ENCODE peak calls at places on chromosomes 1 and 21, in four cellular contexts. One of them, this sample, is unnamed.

GRCh38 chr1:79055856-79056255 is 49.3 kb upstream of the ADGRL4 start:
- DNase-seq in fibroblast of lung: no peak
- DNase-seq in LNCaP clone FGC: no peak
- DNase-seq in AG04450: no peak
- DNase-seq in this sample: no peak

GRCh38 chr1:44505210-44505993 is 100.3 kb downstream of the RNF220 start:
- DNase-seq in fibroblast of lung: peak
- DNase-seq in LNCaP clone FGC: peak
- DNase-seq in AG04450: no peak
- DNase-seq in this sample: no peak

GRCh38 chr1:211519602-211520001 is 27.6 kb upstream of the RD3 start:
- DNase-seq in fibroblast of lung: no peak
- DNase-seq in LNCaP clone FGC: no peak
- DNase-seq in AG04450: no peak
- DNase-seq in this sample: no peak

GRCh38 chr1:65958561-65959350 is 166.1 kb downstream of the PDE4B start:
- DNase-seq in fibroblast of lung: peak
- DNase-seq in LNCaP clone FGC: no peak
- DNase-seq in AG04450: peak
- DNase-seq in this sample: peak

GRCh38 chr1:225437710-225438437 is 10.0 kb upstream of the LBR start:
- DNase-seq in fibroblast of lung: peak
- DNase-seq in LNCaP clone FGC: no peak
- DNase-seq in AG04450: no peak
- DNase-seq in this sample: no peak

GRCh38 chr1:62268315-62268714 is 50.9 kb downstream of the KANK4 start:
- DNase-seq in fibroblast of lung: no peak
- DNase-seq in LNCaP clone FGC: no peak
- DNase-seq in AG04450: no peak
- DNase-seq in this sample: no peak

GRCh38 chr1:2473198-2473597 is 2.9 kb upstream of the PLCH2 start:
- DNase-seq in fibroblast of lung: no peak
- DNase-seq in LNCaP clone FGC: no peak
- DNase-seq in AG04450: no peak
- DNase-seq in this sample: no peak

GRCh38 chr1:21341022-21341421 is 50.8 kb upstream of the ECE1 start:
- DNase-seq in fibroblast of lung: no peak
- DNase-seq in LNCaP clone FGC: no peak
- DNase-seq in AG04450: no peak
- DNase-seq in this sample: no peak

GRCh38 chr1:41936107-41936506 is 17.4 kb upstream of the HIVEP3 start:
- DNase-seq in fibroblast of lung: peak
- DNase-seq in LNCaP clone FGC: no peak
- DNase-seq in AG04450: no peak
- DNase-seq in this sample: no peak

GRCh38 chr1:221708987-221709386 is 32.9 kb downstream of the DUSP10 start:
- DNase-seq in fibroblast of lung: peak
- DNase-seq in LNCaP clone FGC: peak
- DNase-seq in AG04450: peak
- DNase-seq in this sample: peak

GRCh38 chr21:33801424-33802405 is 113.9 kb downstream of the ATP5PO start:
- DNase-seq in fibroblast of lung: peak
- DNase-seq in LNCaP clone FGC: peak
- DNase-seq in AG04450: peak
- DNase-seq in this sample: no peak

GRCh38 chr1:153626929-153627796 is at the start of gene S100A13:
- DNase-seq in fibroblast of lung: peak
- DNase-seq in LNCaP clone FGC: peak
- DNase-seq in AG04450: peak
- DNase-seq in this sample: peak

GRCh38 chr1:238892612-238893011 is 493.8 kb upstream of the CHRM3 start:
- DNase-seq in fibroblast of lung: no peak
- DNase-seq in LNCaP clone FGC: no peak
- DNase-seq in AG04450: no peak
- DNase-seq in this sample: no peak

GRCh38 chr1:99365121-99365520 is 100.8 kb downstream of the PLPPR4 start:
- DNase-seq in fibroblast of lung: peak
- DNase-seq in LNCaP clone FGC: no peak
- DNase-seq in AG04450: no peak
- DNase-seq in this sample: no peak

GRCh38 chr1:206685256-206685748 is 597 bp downstream of the MAPKAPK2 start:
- DNase-seq in fibroblast of lung: peak
- DNase-seq in LNCaP clone FGC: no peak
- DNase-seq in AG04450: no peak
- DNase-seq in this sample: peak

GRCh38 chr1:12620142-12620865 is 2.3 kb upstream of the DHRS3 start:
- DNase-seq in fibroblast of lung: no peak
- DNase-seq in LNCaP clone FGC: no peak
- DNase-seq in AG04450: no peak
- DNase-seq in this sample: no peak

GRCh38 chr21:45332981-45333582 is 45.4 kb upstream of the POFUT2 start:
- DNase-seq in fibroblast of lung: no peak
- DNase-seq in LNCaP clone FGC: no peak
- DNase-seq in AG04450: no peak
- DNase-seq in this sample: no peak

GRCh38 chr1:222618001-222618879 is at the start of gene MIA3:
- DNase-seq in fibroblast of lung: peak
- DNase-seq in LNCaP clone FGC: no peak
- DNase-seq in AG04450: no peak
- DNase-seq in this sample: peak

GRCh38 chr1:169499807-169500206 is 14.1 kb upstream of the SLC19A2 start:
- DNase-seq in fibroblast of lung: no peak
- DNase-seq in LNCaP clone FGC: no peak
- DNase-seq in AG04450: no peak
- DNase-seq in this sample: no peak

GRCh38 chr1:40898434-40898900 is 36.3 kb upstream of the CITED4 start:
- DNase-seq in fibroblast of lung: no peak
- DNase-seq in LNCaP clone FGC: no peak
- DNase-seq in AG04450: no peak
- DNase-seq in this sample: peak

GRCh38 chr1:8947127-8947691 is 1.5 kb downstream of the CA6 start:
- DNase-seq in fibroblast of lung: no peak
- DNase-seq in LNCaP clone FGC: no peak
- DNase-seq in AG04450: no peak
- DNase-seq in this sample: no peak

GRCh38 chr1:64940026-64940425 is 26.3 kb downstream of the JAK1 start:
- DNase-seq in fibroblast of lung: no peak
- DNase-seq in LNCaP clone FGC: no peak
- DNase-seq in AG04450: no peak
- DNase-seq in this sample: no peak

GRCh38 chr21:44797775-44798174 is 3.8 kb downstream of the UBE2G2 start:
- DNase-seq in fibroblast of lung: no peak
- DNase-seq in LNCaP clone FGC: no peak
- DNase-seq in AG04450: no peak
- DNase-seq in this sample: no peak

GRCh38 chr1:226406401-226406881 is 1.5 kb downstream of the PARP1 start:
- DNase-seq in fibroblast of lung: peak
- DNase-seq in LNCaP clone FGC: no peak
- DNase-seq in AG04450: no peak
- DNase-seq in this sample: no peak

GRCh38 chr1:11280719-11281376 is 7.8 kb downstream of the UBIAD1 start:
- DNase-seq in fibroblast of lung: no peak
- DNase-seq in LNCaP clone FGC: no peak
- DNase-seq in AG04450: no peak
- DNase-seq in this sample: no peak

GRCh38 chr1:119917304-119918055 is 21.2 kb upstream of the ADAM30 start:
- DNase-seq in fibroblast of lung: no peak
- DNase-seq in LNCaP clone FGC: no peak
- DNase-seq in AG04450: no peak
- DNase-seq in this sample: no peak

GRCh38 chr1:28056129-28056925 is 32.1 kb downstream of the EYA3 start:
- DNase-seq in fibroblast of lung: no peak
- DNase-seq in LNCaP clone FGC: no peak
- DNase-seq in AG04450: no peak
- DNase-seq in this sample: peak

GRCh38 chr1:224447251-224447650 is 12.7 kb upstream of the WDR26 start:
- DNase-seq in fibroblast of lung: peak
- DNase-seq in LNCaP clone FGC: no peak
- DNase-seq in AG04450: no peak
- DNase-seq in this sample: no peak

GRCh38 chr1:10703702-10704101 is 92.7 kb downstream of the CASZ1 start:
- DNase-seq in fibroblast of lung: no peak
- DNase-seq in LNCaP clone FGC: no peak
- DNase-seq in AG04450: no peak
- DNase-seq in this sample: no peak

GRCh38 chr1:1121611-1122077 is 5.8 kb upstream of the C1orf159 start:
- DNase-seq in fibroblast of lung: no peak
- DNase-seq in LNCaP clone FGC: no peak
- DNase-seq in AG04450: no peak
- DNase-seq in this sample: no peak

GRCh38 chr1:233520510-233521191 is 93.3 kb upstream of the KCNK1 start:
- DNase-seq in fibroblast of lung: no peak
- DNase-seq in LNCaP clone FGC: peak
- DNase-seq in AG04450: no peak
- DNase-seq in this sample: no peak

GRCh38 chr1:54838565-54839180 is 37.5 kb upstream of the TTC22 start:
- DNase-seq in fibroblast of lung: no peak
- DNase-seq in LNCaP clone FGC: no peak
- DNase-seq in AG04450: no peak
- DNase-seq in this sample: no peak

GRCh38 chr1:41856361-41857285 is 62.1 kb downstream of the HIVEP3 start:
- DNase-seq in fibroblast of lung: peak
- DNase-seq in LNCaP clone FGC: no peak
- DNase-seq in AG04450: no peak
- DNase-seq in this sample: no peak

GRCh38 chr1:240555524-240555923 is 56.4 kb downstream of the GREM2 start:
- DNase-seq in fibroblast of lung: no peak
- DNase-seq in LNCaP clone FGC: no peak
- DNase-seq in AG04450: no peak
- DNase-seq in this sample: no peak

GRCh38 chr1:86747304-86747703 is 42.9 kb downstream of the SH3GLB1 start:
- DNase-seq in fibroblast of lung: no peak
- DNase-seq in LNCaP clone FGC: no peak
- DNase-seq in AG04450: no peak
- DNase-seq in this sample: no peak

GRCh38 chr1:86739901-86740507 is 35.6 kb downstream of the SH3GLB1 start:
- DNase-seq in fibroblast of lung: no peak
- DNase-seq in LNCaP clone FGC: no peak
- DNase-seq in AG04450: no peak
- DNase-seq in this sample: no peak

DNA sequence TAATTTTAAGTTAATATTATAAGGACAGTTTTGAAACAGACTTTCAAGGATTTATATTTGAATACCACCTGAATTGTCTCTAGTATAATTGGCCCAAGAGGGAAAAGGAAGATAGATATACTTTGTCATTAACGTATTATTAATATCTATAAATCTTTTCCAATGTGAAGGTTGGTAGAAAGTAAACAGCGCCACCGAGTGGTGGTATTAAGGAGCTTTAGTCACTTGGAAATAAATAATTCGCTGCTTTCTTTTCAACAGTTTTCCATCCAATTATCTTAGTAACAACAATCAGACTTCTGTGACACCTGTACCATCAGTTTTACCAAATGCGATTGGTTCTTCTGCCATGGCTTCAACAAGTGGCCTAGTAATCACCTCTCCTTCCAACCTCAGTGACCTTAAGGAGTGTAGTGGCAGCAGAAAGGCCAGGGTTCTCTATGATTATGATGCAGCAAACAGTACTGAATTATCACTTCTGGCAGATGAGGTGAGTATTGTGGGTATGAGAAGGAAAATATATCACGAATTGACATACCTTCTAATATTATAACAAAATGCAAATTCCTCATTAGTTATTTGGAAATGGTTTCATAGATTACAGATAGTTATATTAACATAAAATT is 37.7 kb downstream of the SH3GLB1 start:
- DNase-seq in fibroblast of lung: peak
- DNase-seq in LNCaP clone FGC: no peak
- DNase-seq in AG04450: no peak
- DNase-seq in this sample: no peak
- TF ChIP-seq CTCF in fibroblast of lung: peak
- TF ChIP-seq CTCF in LNCaP clone FGC: peak
- TF ChIP-seq CTCF in AG04450: peak
- TF ChIP-seq CTCF in this sample: peak

GRCh38 chr1:47529520-47530098 is 91.8 kb downstream of the FOXD2 start:
- DNase-seq in fibroblast of lung: no peak
- DNase-seq in LNCaP clone FGC: no peak
- DNase-seq in AG04450: no peak
- DNase-seq in this sample: no peak
- TF ChIP-seq CTCF in fibroblast of lung: peak
- TF ChIP-seq CTCF in LNCaP clone FGC: peak
- TF ChIP-seq CTCF in AG04450: peak
- TF ChIP-seq CTCF in this sample: no peak

DNA sequence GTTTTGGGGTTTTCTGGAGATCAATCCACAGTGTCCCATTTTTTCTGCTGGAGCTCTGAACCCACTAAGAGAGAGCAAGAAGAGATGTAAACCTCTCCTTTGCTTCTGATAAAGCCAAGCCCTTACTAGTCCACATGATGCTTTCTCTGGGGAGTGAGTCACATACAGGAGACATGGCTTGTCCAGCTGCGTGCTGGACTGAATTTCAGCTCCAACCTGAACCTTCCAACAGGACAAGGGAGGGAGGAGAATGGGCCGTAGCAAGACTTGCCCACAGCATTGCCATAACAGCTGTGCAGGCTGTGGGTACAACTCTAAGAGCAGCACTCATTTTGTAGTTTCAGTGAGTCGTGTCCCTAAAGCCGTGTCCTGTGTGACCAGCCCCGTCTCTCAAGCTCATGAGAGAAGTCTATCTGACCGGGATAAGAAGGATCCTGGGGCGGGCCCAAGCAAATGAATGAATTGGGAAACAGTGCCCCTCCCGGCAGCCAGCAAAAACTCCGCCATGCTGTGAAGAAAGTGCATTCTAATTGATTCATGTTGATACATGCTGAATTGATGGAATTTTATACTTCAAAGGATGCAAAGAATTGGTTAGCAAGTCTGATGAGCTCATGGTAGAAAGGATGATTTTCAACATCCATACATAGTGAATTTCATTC is 195.2 kb downstream of the GABPA start:
- DNase-seq in fibroblast of lung: peak
- DNase-seq in LNCaP clone FGC: no peak
- DNase-seq in AG04450: peak
- DNase-seq in this sample: no peak
- TF ChIP-seq CTCF in fibroblast of lung: no peak
- TF ChIP-seq CTCF in LNCaP clone FGC: no peak
- TF ChIP-seq CTCF in AG04450: no peak
- TF ChIP-seq CTCF in this sample: no peak

DNA sequence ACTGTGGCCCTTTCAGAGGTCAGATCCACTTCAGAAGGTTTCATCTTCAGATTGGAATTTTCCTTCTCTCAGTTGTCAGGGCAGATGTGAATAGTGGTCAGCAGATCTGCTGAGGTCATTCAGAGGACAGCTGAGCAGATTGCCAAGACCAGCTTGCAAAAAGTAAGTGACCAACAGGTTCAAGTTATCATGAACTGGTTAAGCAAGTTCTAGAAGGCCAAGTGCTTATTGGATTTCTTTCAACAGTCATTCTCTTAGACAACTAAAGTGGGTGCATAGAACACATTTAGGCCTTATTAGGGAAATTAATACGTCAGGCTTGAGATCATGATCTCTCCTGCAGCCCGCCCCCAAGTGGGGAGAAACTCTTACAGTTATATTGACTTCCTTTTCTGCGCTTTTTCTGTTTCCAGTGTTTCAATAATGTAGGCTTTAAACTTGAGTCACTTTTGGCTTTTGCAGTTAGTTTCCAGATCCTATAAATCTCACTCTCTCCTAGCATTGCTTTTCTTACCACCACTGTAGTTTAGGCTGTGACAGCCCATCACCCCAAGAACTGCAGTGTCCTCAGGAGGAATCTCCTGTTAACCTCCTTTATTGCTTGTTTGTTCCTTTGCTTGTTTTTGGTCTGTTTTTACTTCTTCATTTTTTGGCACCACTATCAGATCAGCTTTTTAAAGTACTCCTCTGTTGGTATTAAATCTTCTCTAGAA is 96.4 kb downstream of the C1orf21 start:
- DNase-seq in fibroblast of lung: peak
- DNase-seq in LNCaP clone FGC: peak
- DNase-seq in AG04450: peak
- DNase-seq in this sample: no peak
- TF ChIP-seq CTCF in fibroblast of lung: peak
- TF ChIP-seq CTCF in LNCaP clone FGC: peak
- TF ChIP-seq CTCF in AG04450: peak
- TF ChIP-seq CTCF in this sample: no peak